ENCODE peak calls at places on chromosomes 7 and 10, in five cellular contexts. Y is MV-4-11; N is NCI-H774; Q is aorta; L is CD8-positive, alpha-beta T cell. F is an unnamed sample.

GRCh38 chr7:88347098-88347497 is 40.4 kb upstream of the STEAP4 start:
- DNase-seq in L (no peak), Y (no peak), Q (no peak), N (no peak), F (no peak)

GRCh38 chr10:114653926-114654325 is 4.1 kb downstream of the ABLIM1 start:
- DNase-seq in L (no peak), Q (no peak), N (no peak), Y (no peak), F (no peak)

GRCh38 chr10:130858626-130859025 is 452.9 kb downstream of the TCERG1L start:
- DNase-seq in Q (no peak), N (no peak), L (no peak), Y (no peak), F (no peak)

GRCh38 chr7:25624001-25624400 is 395.7 kb upstream of the NPVF start:
- DNase-seq in Y (no peak), Q (no peak), L (no peak), N (no peak), F (no peak)

GRCh38 chr10:30092151-30092790 is 32.9 kb upstream of the JCAD start:
- DNase-seq in L (no peak), N (no peak), Y (peak), Q (no peak), F (no peak)

GRCh38 chr10:102004376-102004775 is 51.6 kb downstream of the ARMH3 start:
- DNase-seq in Q (no peak), L (no peak), N (no peak), Y (peak), F (no peak)

GRCh38 chr10:86367339-86367951 is 850 bp upstream of the GRID1 start:
- DNase-seq in N (no peak), Y (no peak), Q (no peak), L (no peak), F (peak)

GRCh38 chr10:68096913-68097509 is 12.3 kb upstream of the MYPN start:
- DNase-seq in N (no peak), L (no peak), Q (no peak), Y (no peak), F (no peak)

GRCh38 chr10:50396491-50397311 is 145.4 kb upstream of the ASAH2 start:
- DNase-seq in Q (no peak), L (no peak), N (no peak), Y (no peak), F (no peak)

F was measured in NCI-H748 treated with DMSO at 0.1 percent for 48 hours.